ENCODE peak calls at places on chromosomes 13 and 19, in nine cellular contexts. V is aorta; B is ACHN; X is NCI-H2081; E is HT1080; M is NCI-H1105; G is breast epithelium; F is stimulated activated CD4-positive, alpha-beta T cell treated with anti-CD3 and anti-CD28 coated beads, TNF-alpha, amount 100 ng/mL, for 24 hours; A is H54. K is an unnamed sample.

GRCh38 chr13:72716776-72717175 is 10.7 kb downstream of the MZT1 start:
- DNase-seq in V (no peak), B (no peak), X (no peak), E (no peak), M (no peak), G (no peak), F (no peak), A (no peak), K (no peak)

GRCh38 chr19:30450945-30451344 is 78.8 kb downstream of the ZNF536 start:
- DNase-seq in V (no peak), B (no peak), X (no peak), E (no peak), M (no peak), G (no peak), F (no peak), A (no peak), K (no peak)

GRCh38 chr19:13451596-13451995 is 54.7 kb downstream of the CACNA1A start:
- DNase-seq in V (no peak), B (no peak), X (no peak), E (no peak), M (no peak), G (no peak), F (no peak), A (no peak), K (no peak)

GRCh38 chr13:86741762-86742285 is 929.3 kb upstream of the SLITRK5 start:
- DNase-seq in V (no peak), B (peak), X (peak), E (no peak), M (no peak), G (no peak), F (no peak), A (no peak), K (no peak)

GRCh38 chr19:58045411-58046050 is 11.7 kb downstream of the ZSCAN1 start:
- DNase-seq in V (no peak), B (no peak), X (no peak), E (no peak), M (no peak), G (no peak), F (no peak), A (no peak), K (no peak)

GRCh38 chr13:94858856-94859811 is 146.8 kb upstream of the SOX21 start:
- DNase-seq in V (no peak), B (no peak), X (no peak), E (no peak), M (no peak), G (no peak), F (no peak), A (no peak), K (no peak)

GRCh38 chr19:46017095-46017429 is 5.8 kb downstream of the PGLYRP1 start:
- DNase-seq in V (no peak), B (no peak), X (no peak), E (no peak), M (no peak), G (no peak), F (no peak), A (no peak), K (no peak)

GRCh38 chr19:1765182-1765903 is 12.0 kb downstream of the ONECUT3 start:
- DNase-seq in V (no peak), B (no peak), X (no peak), E (no peak), M (no peak), G (no peak), F (no peak), A (no peak), K (no peak)

GRCh38 chr19:1027953-1028902 is 1.8 kb downstream of the CNN2 start:
- DNase-seq in V (peak), B (peak), X (peak), E (peak), M (no peak), G (peak), F (no peak), A (peak), K (peak)

GRCh38 chr19:38190793-38191192 is 33.2 kb downstream of the DPF1 start:
- DNase-seq in V (no peak), B (no peak), X (no peak), E (no peak), M (no peak), G (no peak), F (no peak), A (no peak), K (no peak)